ENCODE peak calls at places on chromosomes 6 and 20, in ten cellular contexts. One of them, this sample, is unnamed.

GRCh38 chr6:99369533-99369932 is 20.1 kb upstream of the FAXC start:
- DNase-seq in fibroblast of lung: no peak
- DNase-seq in PC-3: no peak
- DNase-seq in BE2C: no peak
- DNase-seq in endodermal cell: peak; percentile 54
- DNase-seq in DND-41: no peak
- DNase-seq in hepatocyte: no peak
- DNase-seq in adrenal gland: no peak
- DNase-seq in mammary epithelial cell: no peak
- DNase-seq in Peyer's patch: no peak
- DNase-seq in this sample: no peak

GRCh38 chr6:151963001-151963400 is 155.5 kb downstream of the ESR1 start:
- DNase-seq in fibroblast of lung: no peak
- DNase-seq in PC-3: no peak
- DNase-seq in BE2C: no peak
- DNase-seq in endodermal cell: no peak
- DNase-seq in DND-41: no peak
- DNase-seq in hepatocyte: no peak
- DNase-seq in adrenal gland: no peak
- DNase-seq in mammary epithelial cell: no peak
- DNase-seq in Peyer's patch: no peak
- DNase-seq in this sample: no peak

GRCh38 chr20:56249244-56249955 is 868 bp downstream of the MC3R start:
- DNase-seq in fibroblast of lung: no peak
- DNase-seq in PC-3: peak; percentile 31
- DNase-seq in BE2C: peak; percentile 72
- DNase-seq in endodermal cell: peak; percentile 88
- DNase-seq in DND-41: no peak
- DNase-seq in hepatocyte: peak; percentile 49
- DNase-seq in adrenal gland: no peak
- DNase-seq in mammary epithelial cell: no peak
- DNase-seq in Peyer's patch: no peak
- DNase-seq in this sample: peak; percentile 49

GRCh38 chr6:49890988-49891387 is 24.7 kb upstream of the CRISP1 start:
- DNase-seq in fibroblast of lung: no peak
- DNase-seq in PC-3: no peak
- DNase-seq in BE2C: no peak
- DNase-seq in endodermal cell: peak; percentile 66
- DNase-seq in DND-41: no peak
- DNase-seq in hepatocyte: peak; percentile 14
- DNase-seq in adrenal gland: no peak
- DNase-seq in mammary epithelial cell: no peak
- DNase-seq in Peyer's patch: no peak
- DNase-seq in this sample: no peak

GRCh38 chr20:62143976-62144825 is 632 bp downstream of the SS18L1 start:
- DNase-seq in fibroblast of lung: peak; percentile 70
- DNase-seq in PC-3: peak; percentile 63
- DNase-seq in BE2C: peak; percentile 70
- DNase-seq in endodermal cell: peak; percentile 78
- DNase-seq in DND-41: peak; percentile 73
- DNase-seq in hepatocyte: peak; percentile 77
- DNase-seq in adrenal gland: peak; percentile 79
- DNase-seq in mammary epithelial cell: peak; percentile 64
- DNase-seq in Peyer's patch: peak; percentile 72
- DNase-seq in this sample: peak; percentile 80

GRCh38 chr6:27553123-27553904 is 80.4 kb upstream of the ZNF184 start:
- DNase-seq in fibroblast of lung: peak; percentile 55
- DNase-seq in PC-3: no peak
- DNase-seq in BE2C: peak; percentile 73
- DNase-seq in endodermal cell: peak; percentile 93
- DNase-seq in DND-41: no peak
- DNase-seq in hepatocyte: peak; percentile 34
- DNase-seq in adrenal gland: no peak
- DNase-seq in mammary epithelial cell: peak; percentile 80
- DNase-seq in Peyer's patch: no peak
- DNase-seq in this sample: no peak

GRCh38 chr6:151974061-151974617 is 166.7 kb downstream of the ESR1 start:
- DNase-seq in fibroblast of lung: no peak
- DNase-seq in PC-3: no peak
- DNase-seq in BE2C: no peak
- DNase-seq in endodermal cell: no peak
- DNase-seq in DND-41: no peak
- DNase-seq in hepatocyte: no peak
- DNase-seq in adrenal gland: no peak
- DNase-seq in mammary epithelial cell: no peak
- DNase-seq in Peyer's patch: no peak
- DNase-seq in this sample: no peak

GRCh38 chr6:18507561-18507960 is 120.4 kb downstream of the RNF144B start:
- DNase-seq in fibroblast of lung: no peak
- DNase-seq in PC-3: no peak
- DNase-seq in BE2C: no peak
- DNase-seq in endodermal cell: no peak
- DNase-seq in DND-41: no peak
- DNase-seq in hepatocyte: no peak
- DNase-seq in adrenal gland: no peak
- DNase-seq in mammary epithelial cell: no peak
- DNase-seq in Peyer's patch: no peak
- DNase-seq in this sample: no peak

GRCh38 chr20:23120261-23120660 is 34.1 kb upstream of the CD93 start:
- DNase-seq in fibroblast of lung: no peak
- DNase-seq in PC-3: no peak
- DNase-seq in BE2C: no peak
- DNase-seq in endodermal cell: no peak
- DNase-seq in DND-41: no peak
- DNase-seq in hepatocyte: no peak
- DNase-seq in adrenal gland: no peak
- DNase-seq in mammary epithelial cell: no peak
- DNase-seq in Peyer's patch: peak; percentile 27
- DNase-seq in this sample: no peak

GRCh38 chr20:32661820-32662528 is 11.8 kb downstream of the C20orf203 start:
- DNase-seq in fibroblast of lung: no peak
- DNase-seq in PC-3: no peak
- DNase-seq in BE2C: no peak
- DNase-seq in endodermal cell: no peak
- DNase-seq in DND-41: no peak
- DNase-seq in hepatocyte: no peak
- DNase-seq in adrenal gland: no peak
- DNase-seq in mammary epithelial cell: no peak
- DNase-seq in Peyer's patch: no peak
- DNase-seq in this sample: no peak

DNA sequence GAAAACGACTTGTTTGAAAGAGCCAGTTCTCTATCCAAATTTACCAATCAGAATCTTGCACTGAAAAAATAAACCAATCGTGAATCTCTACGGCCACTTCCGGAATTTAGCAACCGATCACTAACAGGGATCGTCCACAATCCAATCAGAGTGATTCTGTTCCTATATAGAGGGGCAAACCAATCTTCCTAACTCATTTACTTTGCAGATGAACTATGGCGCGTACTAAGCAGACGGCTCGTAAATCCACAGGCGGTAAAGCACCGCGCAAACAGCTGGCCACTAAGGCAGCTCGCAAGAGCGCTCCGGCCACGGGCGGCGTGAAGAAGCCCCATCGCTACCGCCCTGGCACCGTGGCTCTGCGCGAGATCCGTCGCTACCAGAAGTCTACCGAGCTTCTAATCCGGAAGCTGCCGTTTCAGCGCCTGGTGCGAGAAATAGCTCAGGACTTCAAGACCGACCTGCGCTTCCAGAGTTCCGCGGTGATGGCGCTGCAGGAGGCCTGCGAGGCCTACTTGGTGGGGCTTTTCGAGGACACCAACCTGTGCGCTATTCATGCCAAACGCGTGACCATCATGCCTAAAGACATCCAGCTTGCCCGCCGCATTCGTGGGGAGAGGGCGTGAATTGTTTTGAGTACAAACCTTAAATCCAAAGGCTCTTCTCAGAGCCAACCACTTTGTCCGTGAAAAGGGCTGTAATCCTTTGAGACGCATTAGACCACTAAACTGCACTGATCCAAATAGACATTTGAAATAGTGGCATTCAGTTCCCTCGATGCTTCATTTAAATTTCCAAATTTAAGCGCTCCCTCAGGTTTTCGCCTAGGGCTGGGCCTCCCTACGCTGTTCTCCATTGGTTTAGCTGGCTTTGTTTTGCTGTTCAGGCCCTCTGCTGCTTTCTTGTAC is 138.0 kb downstream of the HFE start:
- DNase-seq in fibroblast of lung: peak; percentile 96
- DNase-seq in PC-3: peak; percentile 16
- DNase-seq in BE2C: no peak
- DNase-seq in endodermal cell: peak; percentile 87
- DNase-seq in DND-41: no peak
- DNase-seq in hepatocyte: peak; percentile 85
- DNase-seq in adrenal gland: peak; percentile 73
- DNase-seq in mammary epithelial cell: peak; percentile 80
- DNase-seq in Peyer's patch: no peak
- DNase-seq in this sample: no peak
- H3K4me3 ChIP-seq in fibroblast of lung: peak overlapping the region; percentile 68
- H3K4me3 ChIP-seq in PC-3: peak overlapping the region; percentile 83
- H3K4me3 ChIP-seq in BE2C: peak overlapping the region; percentile 78
- H3K4me3 ChIP-seq in endodermal cell: peak overlapping the region; percentile 88
- H3K4me3 ChIP-seq in DND-41: peak overlapping the region; percentile 71
- H3K4me3 ChIP-seq in hepatocyte: peak overlapping the region; percentile 21
- H3K4me3 ChIP-seq in adrenal gland: no peak overlapping the region
- H3K4me3 ChIP-seq in mammary epithelial cell: peak overlapping the region; percentile 57
- H3K4me3 ChIP-seq in Peyer's patch: peak overlapping the region; percentile 65
- H3K4me3 ChIP-seq in this sample: peak overlapping the region; percentile 55

GRCh38 chr6:41009669-41010068 is 29.4 kb downstream of the UNC5CL start:
- DNase-seq in fibroblast of lung: no peak
- DNase-seq in PC-3: no peak
- DNase-seq in BE2C: no peak
- DNase-seq in endodermal cell: no peak
- DNase-seq in DND-41: no peak
- DNase-seq in hepatocyte: no peak
- DNase-seq in adrenal gland: no peak
- DNase-seq in mammary epithelial cell: no peak
- DNase-seq in Peyer's patch: no peak
- DNase-seq in this sample: no peak
- H3K4me1 ChIP-seq in fibroblast of lung: no peaks in the 10 kb centered on the region
- H3K4me1 ChIP-seq in PC-3: no peaks in the 10 kb centered on the region
- H3K4me1 ChIP-seq in BE2C: no peaks in the 10 kb centered on the region
- H3K4me1 ChIP-seq in endodermal cell: peaks cover 3% of the 10 kb centered on the region
- H3K4me1 ChIP-seq in DND-41: peaks cover 8% of the 10 kb centered on the region
- H3K4me1 ChIP-seq in hepatocyte: no peaks in the 10 kb centered on the region
- H3K4me1 ChIP-seq in adrenal gland: no peaks in the 10 kb centered on the region
- H3K4me1 ChIP-seq in mammary epithelial cell: no peaks in the 10 kb centered on the region
- H3K4me1 ChIP-seq in Peyer's patch: no peaks in the 10 kb centered on the region
- H3K4me1 ChIP-seq in this sample: peaks cover 18% of the 10 kb centered on the region

DNA sequence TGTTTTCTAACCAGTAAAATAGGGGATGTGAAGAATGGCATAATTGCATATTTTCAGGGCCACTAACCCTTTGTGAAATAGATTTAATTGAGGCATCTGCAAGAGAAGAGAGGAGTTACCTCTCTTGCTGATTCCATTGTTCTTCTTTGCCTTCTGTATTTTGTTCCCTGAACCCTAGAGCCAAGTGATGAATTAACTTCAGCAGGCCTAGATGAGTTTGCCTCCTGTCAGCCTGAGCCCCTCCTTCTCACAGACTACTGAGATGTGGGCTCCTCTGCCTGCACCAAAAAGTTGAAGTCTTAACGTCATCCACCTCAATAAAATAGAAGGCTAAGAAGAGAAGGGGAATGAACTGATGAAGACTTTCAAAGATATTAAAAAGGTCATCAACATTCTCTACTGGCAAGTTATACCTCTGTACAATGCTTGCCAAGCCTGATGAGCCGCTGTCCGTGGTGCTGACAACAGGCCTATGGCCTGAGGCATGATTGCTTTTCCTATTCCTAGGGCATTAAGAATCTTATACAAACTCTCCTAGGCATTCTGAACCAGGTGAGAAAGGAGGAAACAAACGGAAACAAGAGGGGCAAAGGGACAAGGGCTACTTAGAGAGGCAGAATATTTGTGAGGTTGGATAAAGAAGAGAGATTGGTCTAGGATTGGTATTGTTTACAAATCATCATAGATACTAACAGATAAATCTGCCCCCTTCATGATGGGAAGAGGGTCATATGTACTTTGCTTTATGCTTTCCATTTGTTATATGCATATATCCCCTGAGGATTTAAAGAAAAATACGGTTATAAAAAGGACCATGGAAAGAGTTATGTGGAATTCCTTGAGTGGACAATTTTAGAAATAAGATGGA is 46.8 kb downstream of the CD24 start:
- DNase-seq in fibroblast of lung: peak; percentile 34
- DNase-seq in PC-3: peak; percentile 60
- DNase-seq in BE2C: peak; percentile 34
- DNase-seq in endodermal cell: peak; percentile 91
- DNase-seq in DND-41: peak; percentile 69
- DNase-seq in hepatocyte: peak; percentile 79
- DNase-seq in adrenal gland: no peak
- DNase-seq in mammary epithelial cell: peak; percentile 42
- DNase-seq in Peyer's patch: peak; percentile 53
- DNase-seq in this sample: peak; percentile 81
- H3K4me3 ChIP-seq in fibroblast of lung: no peak overlapping the region
- H3K4me3 ChIP-seq in PC-3: no peak overlapping the region
- H3K4me3 ChIP-seq in BE2C: no peak overlapping the region
- H3K4me3 ChIP-seq in endodermal cell: no peak overlapping the region
- H3K4me3 ChIP-seq in DND-41: no peak overlapping the region
- H3K4me3 ChIP-seq in hepatocyte: no peak overlapping the region
- H3K4me3 ChIP-seq in adrenal gland: no peak overlapping the region
- H3K4me3 ChIP-seq in mammary epithelial cell: no peak overlapping the region
- H3K4me3 ChIP-seq in Peyer's patch: no peak overlapping the region
- H3K4me3 ChIP-seq in this sample: no peak overlapping the region

GRCh38 chr6:145814035-145814500 is 527 bp downstream of the FBXO30 start:
- DNase-seq in fibroblast of lung: peak; percentile 48
- DNase-seq in PC-3: peak; percentile 17
- DNase-seq in BE2C: peak; percentile 36
- DNase-seq in endodermal cell: peak; percentile 77
- DNase-seq in DND-41: peak; percentile 19
- DNase-seq in hepatocyte: peak; percentile 45
- DNase-seq in adrenal gland: peak; percentile 58
- DNase-seq in mammary epithelial cell: peak; percentile 60
- DNase-seq in Peyer's patch: no peak
- DNase-seq in this sample: peak; percentile 57

GRCh38 chr6:145815351-145815772 is 767 bp upstream of the FBXO30 start:
- DNase-seq in fibroblast of lung: peak; percentile 43
- DNase-seq in PC-3: no peak
- DNase-seq in BE2C: peak; percentile 51
- DNase-seq in endodermal cell: no peak
- DNase-seq in DND-41: peak; percentile 24
- DNase-seq in hepatocyte: peak; percentile 48
- DNase-seq in adrenal gland: peak; percentile 65
- DNase-seq in mammary epithelial cell: no peak
- DNase-seq in Peyer's patch: no peak
- DNase-seq in this sample: no peak

GRCh38 chr6:145814501-145815350 is at the start of gene FBXO30:
- DNase-seq in fibroblast of lung: peak; percentile 87
- DNase-seq in PC-3: peak; percentile 75
- DNase-seq in BE2C: peak; percentile 88
- DNase-seq in endodermal cell: peak; percentile 97
- DNase-seq in DND-41: peak; percentile 88
- DNase-seq in hepatocyte: peak; percentile 94
- DNase-seq in adrenal gland: peak; percentile 94
- DNase-seq in mammary epithelial cell: peak; percentile 83
- DNase-seq in Peyer's patch: peak; percentile 96
- DNase-seq in this sample: peak; percentile 88

GRCh38 chr6:145816392-145816791 is 1.8 kb upstream of the FBXO30 start:
- DNase-seq in fibroblast of lung: no peak
- DNase-seq in PC-3: no peak
- DNase-seq in BE2C: no peak
- DNase-seq in endodermal cell: no peak
- DNase-seq in DND-41: no peak
- DNase-seq in hepatocyte: no peak
- DNase-seq in adrenal gland: no peak
- DNase-seq in mammary epithelial cell: no peak
- DNase-seq in Peyer's patch: no peak
- DNase-seq in this sample: no peak

GRCh38 chr6:145815875-145816274 is 1.3 kb upstream of the FBXO30 start:
- DNase-seq in fibroblast of lung: no peak
- DNase-seq in PC-3: no peak
- DNase-seq in BE2C: no peak
- DNase-seq in endodermal cell: peak; percentile 51
- DNase-seq in DND-41: peak; percentile 8
- DNase-seq in hepatocyte: peak; percentile 17
- DNase-seq in adrenal gland: no peak
- DNase-seq in mammary epithelial cell: no peak
- DNase-seq in Peyer's patch: no peak
- DNase-seq in this sample: no peak
- H3K4me1 ChIP-seq in fibroblast of lung: peaks cover 3% of the 10 kb centered on the region
- H3K4me1 ChIP-seq in PC-3: peaks cover 25% of the 10 kb centered on the region
- H3K4me1 ChIP-seq in BE2C: no peaks in the 10 kb centered on the region
- H3K4me1 ChIP-seq in endodermal cell: peaks cover 8% of the 10 kb centered on the region
- H3K4me1 ChIP-seq in DND-41: peaks cover 41% of the 10 kb centered on the region
- H3K4me1 ChIP-seq in hepatocyte: peaks cover 27% of the 10 kb centered on the region
- H3K4me1 ChIP-seq in adrenal gland: peaks cover 13% of the 10 kb centered on the region
- H3K4me1 ChIP-seq in mammary epithelial cell: peaks cover 8% of the 10 kb centered on the region
- H3K4me1 ChIP-seq in Peyer's patch: peaks cover 12% of the 10 kb centered on the region
- H3K4me1 ChIP-seq in this sample: peaks cover 16% of the 10 kb centered on the region